ENCODE peak calls at places on chromosome 13, in six cellular contexts. I is lung; R is ascending aorta; L is transverse colon; H is CD4-positive, alpha-beta memory T cell; P is CD8-positive, alpha-beta T cell. O is an unnamed sample. For H3K27me3, the result is how much of the 10 kb centered on the place peaks cover.

GRCh38 chr13:113756441-113757097 is 2.5 kb upstream of the TMEM255B start:
- DNase-seq in I (no peak), R (no peak), L (no peak), H (no peak), P (no peak), O (no peak)

GRCh38 chr13:113785051-113786010 is 26.3 kb downstream of the TMEM255B start:
- DNase-seq in I (no peak), R (no peak), L (no peak), H (no peak), P (no peak), O (no peak)

GRCh38 chr13:82747331-82747730 is 1134.9 kb downstream of the SLITRK1 start:
- DNase-seq in I (no peak), R (no peak), L (no peak), H (no peak), P (no peak), O (no peak)

GRCh38 chr13:85665286-85665685 is 133.9 kb downstream of the SLITRK6 start:
- DNase-seq in I (no peak), R (no peak), L (no peak), H (no peak), P (no peak), O (no peak)

GRCh38 chr13:20570540-20570939 is 3.6 kb downstream of the IFT88 start:
- DNase-seq in I (no peak), R (no peak), L (no peak), H (no peak), P (no peak), O (no peak)

GRCh38 chr13:110438776-110439175 is 122.7 kb downstream of the RAB20 start:
- DNase-seq in I (no peak), R (no peak), L (no peak), H (no peak), P (no peak), O (no peak)

GRCh38 chr13:31263346-31263745 is 63.6 kb downstream of the B3GLCT start:
- DNase-seq in I (no peak), R (no peak), L (no peak), H (no peak), P (no peak), O (no peak)

GRCh38 chr13:46103037-46103436 is 1.8 kb downstream of the CPB2 start:
- DNase-seq in I (no peak), R (no peak), L (no peak), H (no peak), P (no peak), O (no peak)

GRCh38 chr13:96982672-96983071 is 11.6 kb downstream of the OXGR1 start:
- DNase-seq in I (no peak), R (no peak), L (no peak), H (no peak), P (no peak), O (no peak)

GRCh38 chr13:58085819-58086218 is 454.3 kb downstream of the PCDH17 start:
- DNase-seq in I (no peak), R (no peak), L (no peak), H (no peak), P (no peak), O (no peak)

GRCh38 chr13:39602614-39603366 is at the start of gene LHFPL6:
- DNase-seq in I (peak), R (peak), L (peak), H (peak), P (no peak), O (peak)

DNA sequence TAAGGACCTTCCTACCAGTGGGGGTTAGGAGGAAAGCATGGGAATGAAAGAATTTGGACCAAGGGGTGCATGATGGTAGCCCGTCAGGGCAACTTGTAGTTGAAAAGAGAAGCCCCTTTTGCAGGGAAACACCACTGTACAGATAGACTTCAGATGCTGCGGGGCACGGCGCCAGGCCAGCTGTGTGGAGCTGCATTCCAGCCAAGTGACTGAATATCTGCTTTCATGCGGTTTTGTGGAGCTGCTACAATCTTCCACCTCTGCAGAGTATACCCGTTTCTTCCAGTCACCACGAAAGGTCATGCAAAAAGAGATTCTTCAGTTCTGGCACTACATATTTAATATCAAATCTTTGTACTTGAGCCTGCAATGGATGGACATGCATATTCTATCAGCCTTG is 104.7 kb downstream of the RGCC start:
- DNase-seq in I (no peak), R (no peak), L (peak), H (no peak), P (no peak), O (peak)
- H3K27me3 ChIP-seq in I (under half), R (under half), L (under half), H (under half), P (under half), O (under half)

GRCh38 chr13:112329376-112329775 is 46.8 kb upstream of the SPACA7 start:
- DNase-seq in I (no peak), R (no peak), L (no peak), H (no peak), P (no peak), O (no peak)

GRCh38 chr13:112330479-112331407 is 45.4 kb upstream of the SPACA7 start:
- DNase-seq in I (no peak), R (no peak), L (no peak), H (no peak), P (no peak), O (no peak)

GRCh38 chr13:112331675-112332074 is 44.5 kb upstream of the SPACA7 start:
- DNase-seq in I (no peak), R (no peak), L (no peak), H (no peak), P (no peak), O (no peak)

GRCh38 chr13:112328936-112329335 is 47.2 kb upstream of the SPACA7 start:
- DNase-seq in I (no peak), R (no peak), L (no peak), H (no peak), P (no peak), O (no peak)

DNA sequence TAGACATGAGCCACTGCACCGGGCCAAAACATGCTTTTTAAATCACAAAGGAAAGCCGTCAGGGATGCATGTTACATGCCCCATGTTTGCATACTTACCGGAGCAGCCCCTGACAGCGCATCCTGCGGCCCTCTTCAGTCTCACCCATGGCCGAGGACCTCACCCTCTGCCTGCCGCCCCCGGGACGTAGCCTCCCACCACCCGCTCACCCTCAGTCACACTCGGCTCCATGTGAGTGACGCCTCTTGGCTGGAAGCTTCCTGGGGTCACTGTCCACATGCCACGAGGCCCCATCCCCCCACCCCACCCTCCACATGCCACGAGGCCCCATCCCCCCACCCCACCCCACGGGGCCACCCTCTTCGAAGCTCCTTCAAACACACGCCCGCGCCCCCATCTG is 46.1 kb upstream of the SPACA7 start:
- DNase-seq in I (no peak), R (no peak), L (no peak), H (no peak), P (no peak), O (no peak)
- H3K27me3 ChIP-seq in I (under half), R (under half), L (under half), H (under half), P (under half), O (under half)

GRCh38 chr13:27973956-27974662 is 5.0 kb upstream of the CDX2 start:
- DNase-seq in I (no peak), R (no peak), L (no peak), H (no peak), P (no peak), O (no peak)
- H3K27me3 ChIP-seq in I (under half), R (under half), L (half or more), H (under half), P (under half), O (half or more)

DNA sequence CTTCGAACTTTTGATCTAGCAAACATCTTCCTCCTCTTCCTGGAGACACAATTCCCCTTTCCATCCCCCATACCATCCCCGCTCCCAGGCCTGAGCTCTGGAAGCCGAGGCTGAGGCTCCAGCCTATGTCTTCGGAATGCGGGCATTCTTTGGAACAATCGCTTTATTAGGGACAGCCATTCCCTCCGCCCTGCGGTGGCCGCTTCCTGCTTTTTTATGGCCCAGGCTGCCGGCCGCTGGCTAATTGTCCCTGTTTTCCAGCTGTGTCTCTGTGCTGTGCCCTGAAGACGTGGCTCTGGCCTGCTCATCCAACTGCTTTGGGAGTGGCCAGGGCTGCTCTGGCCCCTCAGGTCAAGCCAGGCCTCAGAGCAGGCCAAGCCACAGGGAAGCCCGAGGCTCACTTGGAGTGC is 2.1 kb upstream of the CDX2 start:
- DNase-seq in I (no peak), R (no peak), L (peak), H (no peak), P (no peak), O (no peak)
- H3K27me3 ChIP-seq in I (under half), R (under half), L (half or more), H (under half), P (under half), O (half or more)

GRCh38 chr13:35478384-35479222 is 2.1 kb upstream of the MAB21L1 start:
- DNase-seq in I (no peak), R (no peak), L (no peak), H (no peak), P (no peak), O (no peak)
- H3K27me3 ChIP-seq in I (under half), R (under half), L (half or more), H (under half), P (under half), O (under half)

GRCh38 chr13:51249767-51250741 is 27.9 kb downstream of the FAM124A start:
- DNase-seq in I (no peak), R (no peak), L (no peak), H (no peak), P (no peak), O (no peak)

GRCh38 chr13:51251480-51251879 is 29.3 kb downstream of the FAM124A start:
- DNase-seq in I (no peak), R (no peak), L (no peak), H (no peak), P (no peak), O (no peak)

GRCh38 chr13:51249254-51249653 is 27.1 kb downstream of the FAM124A start:
- DNase-seq in I (no peak), R (no peak), L (no peak), H (no peak), P (no peak), O (no peak)

GRCh38 chr13:51255556-51255955 is 33.4 kb downstream of the FAM124A start:
- DNase-seq in I (no peak), R (no peak), L (no peak), H (no peak), P (no peak), O (no peak)

DNA sequence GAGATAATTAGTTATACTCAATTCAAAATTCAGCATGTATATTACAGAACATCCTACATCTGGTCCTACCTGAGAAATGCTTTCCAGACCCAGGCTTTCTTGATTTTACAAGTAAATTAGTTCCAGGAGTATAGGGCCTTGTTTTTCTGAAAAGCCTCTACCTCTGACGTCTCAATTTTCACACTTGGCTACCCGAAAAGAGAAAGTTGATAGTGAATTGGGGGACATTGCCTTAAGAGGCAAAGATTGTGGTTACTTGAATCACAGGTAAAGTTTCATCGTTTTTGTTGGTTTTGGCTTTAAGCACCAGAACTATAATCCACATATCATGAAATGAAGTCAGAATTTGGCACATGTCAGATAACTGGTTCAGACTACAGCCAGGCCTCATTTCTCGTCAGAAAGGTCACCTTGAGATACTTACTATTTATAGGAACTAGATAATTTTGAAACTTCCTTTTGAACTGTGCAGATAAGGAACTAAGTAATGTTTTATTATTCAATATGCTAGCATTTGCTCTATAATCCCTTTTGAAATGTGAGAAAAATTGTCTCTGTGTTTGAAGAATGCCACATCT is 30.8 kb downstream of the FAM124A start:
- DNase-seq in I (no peak), R (no peak), L (no peak), H (no peak), P (no peak), O (no peak)
- H3K27me3 ChIP-seq in I (under half), R (under half), L (under half), H (under half), P (under half), O (under half)